ENCODE peak calls at places on chromosomes 3 and 15, in ten cellular contexts. One of them, this sample, is unnamed.

GRCh38 chr15:63473999-63474809 is 30.2 kb upstream of the USP3 start:
- DNase-seq in lower leg skin: no peak
- DNase-seq in GM12878: peak
- DNase-seq in Peyer's patch: peak
- DNase-seq in HCT116: no peak
- DNase-seq in esophagus squamous epithelium: no peak
- DNase-seq in adrenal gland: no peak
- DNase-seq in body of pancreas: peak
- DNase-seq in transverse colon: peak
- DNase-seq in right lobe of liver: peak
- DNase-seq in this sample: no peak

GRCh38 chr3:188832146-188832545 is 339.6 kb upstream of the TPRG1 start:
- DNase-seq in lower leg skin: no peak
- DNase-seq in esophagus squamous epithelium: no peak
- DNase-seq in transverse colon: no peak
- DNase-seq in right lobe of liver: no peak
- DNase-seq in body of pancreas: no peak
- DNase-seq in HCT116: no peak
- DNase-seq in adrenal gland: no peak
- DNase-seq in GM12878: no peak
- DNase-seq in Peyer's patch: no peak
- DNase-seq in this sample: no peak

GRCh38 chr15:93913310-93913709 is 318.1 kb upstream of the MCTP2 start:
- DNase-seq in Peyer's patch: no peak
- DNase-seq in body of pancreas: no peak
- DNase-seq in GM12878: no peak
- DNase-seq in esophagus squamous epithelium: no peak
- DNase-seq in right lobe of liver: no peak
- DNase-seq in adrenal gland: no peak
- DNase-seq in HCT116: no peak
- DNase-seq in lower leg skin: no peak
- DNase-seq in transverse colon: no peak
- DNase-seq in this sample: no peak

GRCh38 chr3:30747771-30748281 is 141.4 kb downstream of the TGFBR2 start:
- DNase-seq in esophagus squamous epithelium: no peak
- DNase-seq in right lobe of liver: no peak
- DNase-seq in HCT116: peak
- DNase-seq in Peyer's patch: no peak
- DNase-seq in adrenal gland: no peak
- DNase-seq in lower leg skin: no peak
- DNase-seq in transverse colon: no peak
- DNase-seq in body of pancreas: no peak
- DNase-seq in GM12878: no peak
- DNase-seq in this sample: no peak

GRCh38 chr3:127632441-127632840 is 3.5 kb downstream of the PODXL2 start:
- DNase-seq in esophagus squamous epithelium: no peak
- DNase-seq in right lobe of liver: no peak
- DNase-seq in body of pancreas: no peak
- DNase-seq in GM12878: no peak
- DNase-seq in lower leg skin: no peak
- DNase-seq in Peyer's patch: no peak
- DNase-seq in HCT116: no peak
- DNase-seq in adrenal gland: no peak
- DNase-seq in transverse colon: no peak
- DNase-seq in this sample: no peak

GRCh38 chr15:27821273-27821672 is 277.8 kb downstream of the OCA2 start:
- DNase-seq in GM12878: no peak
- DNase-seq in transverse colon: no peak
- DNase-seq in body of pancreas: no peak
- DNase-seq in right lobe of liver: no peak
- DNase-seq in adrenal gland: no peak
- DNase-seq in esophagus squamous epithelium: no peak
- DNase-seq in lower leg skin: no peak
- DNase-seq in HCT116: no peak
- DNase-seq in Peyer's patch: no peak
- DNase-seq in this sample: no peak

GRCh38 chr15:78201281-78202190 is 32.8 kb downstream of the ACSBG1 start:
- DNase-seq in body of pancreas: no peak
- DNase-seq in lower leg skin: peak
- DNase-seq in right lobe of liver: no peak
- DNase-seq in esophagus squamous epithelium: no peak
- DNase-seq in transverse colon: no peak
- DNase-seq in HCT116: no peak
- DNase-seq in adrenal gland: peak
- DNase-seq in GM12878: no peak
- DNase-seq in Peyer's patch: no peak
- DNase-seq in this sample: no peak

GRCh38 chr3:138381413-138381901 is 33.1 kb downstream of the MRAS start:
- DNase-seq in lower leg skin: no peak
- DNase-seq in adrenal gland: peak
- DNase-seq in esophagus squamous epithelium: no peak
- DNase-seq in right lobe of liver: no peak
- DNase-seq in HCT116: no peak
- DNase-seq in transverse colon: no peak
- DNase-seq in GM12878: no peak
- DNase-seq in body of pancreas: no peak
- DNase-seq in Peyer's patch: no peak
- DNase-seq in this sample: peak

GRCh38 chr15:40536501-40536900 is 28.3 kb downstream of the CCDC32 start:
- DNase-seq in right lobe of liver: no peak
- DNase-seq in esophagus squamous epithelium: no peak
- DNase-seq in body of pancreas: no peak
- DNase-seq in Peyer's patch: no peak
- DNase-seq in lower leg skin: no peak
- DNase-seq in HCT116: no peak
- DNase-seq in adrenal gland: no peak
- DNase-seq in GM12878: no peak
- DNase-seq in transverse colon: no peak
- DNase-seq in this sample: no peak

GRCh38 chr15:86863226-86863915 is 783.7 kb downstream of the AGBL1 start:
- DNase-seq in GM12878: no peak
- DNase-seq in HCT116: no peak
- DNase-seq in adrenal gland: no peak
- DNase-seq in lower leg skin: no peak
- DNase-seq in right lobe of liver: no peak
- DNase-seq in esophagus squamous epithelium: no peak
- DNase-seq in body of pancreas: no peak
- DNase-seq in Peyer's patch: no peak
- DNase-seq in transverse colon: no peak
- DNase-seq in this sample: no peak

DNA sequence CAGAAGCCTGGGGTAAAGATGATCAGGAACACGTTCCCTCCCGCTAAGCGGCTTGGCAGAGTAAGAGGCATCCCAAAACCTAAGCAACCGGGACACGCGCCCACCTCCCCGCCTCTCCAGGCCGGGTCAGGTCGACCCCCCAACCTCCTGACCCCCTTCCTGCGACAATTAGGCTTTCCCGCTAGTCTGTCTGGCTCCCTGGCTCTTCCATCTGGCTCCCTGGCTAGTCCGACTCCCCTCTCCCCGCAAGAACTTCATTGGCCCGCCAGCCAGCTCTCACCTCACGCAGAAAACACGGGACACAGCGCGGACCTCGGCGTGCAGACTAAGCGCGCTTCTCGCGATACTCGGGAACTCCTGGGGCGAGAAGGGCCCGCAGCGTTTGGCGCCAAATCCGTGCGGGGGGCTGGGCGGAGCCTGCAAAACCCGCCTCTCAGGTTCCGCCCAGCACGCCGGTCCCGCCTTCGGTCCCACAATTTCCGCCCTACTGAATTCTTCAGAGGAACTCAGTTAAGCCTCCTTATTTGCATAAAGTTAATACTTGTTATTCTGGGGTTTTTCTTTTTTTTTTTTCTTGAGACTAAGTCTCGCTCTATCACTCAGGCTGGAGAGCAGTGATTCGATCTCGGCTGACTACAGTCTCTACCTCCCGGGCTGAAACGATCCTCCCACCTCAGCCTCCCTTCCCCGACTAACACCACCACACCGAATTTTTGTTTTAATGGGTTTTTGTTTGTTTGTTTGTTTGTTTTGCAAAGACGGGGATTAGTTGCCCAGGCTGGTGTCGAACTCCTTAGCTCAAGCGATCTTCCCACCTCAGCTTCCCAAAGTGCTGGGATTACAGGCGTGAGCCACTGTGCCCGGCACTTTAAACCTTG is at the start of gene TIPIN:
- DNase-seq in right lobe of liver: peak
- DNase-seq in Peyer's patch: peak
- DNase-seq in adrenal gland: peak
- DNase-seq in transverse colon: peak
- DNase-seq in GM12878: peak
- DNase-seq in lower leg skin: peak
- DNase-seq in body of pancreas: peak
- DNase-seq in esophagus squamous epithelium: peak
- DNase-seq in HCT116: peak
- DNase-seq in this sample: peak
- TF ChIP-seq POLR2A in right lobe of liver: peak
- TF ChIP-seq POLR2A in Peyer's patch: peak
- TF ChIP-seq POLR2A in adrenal gland: peak
- TF ChIP-seq POLR2A in transverse colon: peak
- TF ChIP-seq POLR2A in GM12878: peak
- TF ChIP-seq POLR2A in lower leg skin: no peak
- TF ChIP-seq POLR2A in body of pancreas: peak
- TF ChIP-seq POLR2A in esophagus squamous epithelium: peak
- TF ChIP-seq POLR2A in HCT116: peak
- TF ChIP-seq POLR2A in this sample: no peak

DNA sequence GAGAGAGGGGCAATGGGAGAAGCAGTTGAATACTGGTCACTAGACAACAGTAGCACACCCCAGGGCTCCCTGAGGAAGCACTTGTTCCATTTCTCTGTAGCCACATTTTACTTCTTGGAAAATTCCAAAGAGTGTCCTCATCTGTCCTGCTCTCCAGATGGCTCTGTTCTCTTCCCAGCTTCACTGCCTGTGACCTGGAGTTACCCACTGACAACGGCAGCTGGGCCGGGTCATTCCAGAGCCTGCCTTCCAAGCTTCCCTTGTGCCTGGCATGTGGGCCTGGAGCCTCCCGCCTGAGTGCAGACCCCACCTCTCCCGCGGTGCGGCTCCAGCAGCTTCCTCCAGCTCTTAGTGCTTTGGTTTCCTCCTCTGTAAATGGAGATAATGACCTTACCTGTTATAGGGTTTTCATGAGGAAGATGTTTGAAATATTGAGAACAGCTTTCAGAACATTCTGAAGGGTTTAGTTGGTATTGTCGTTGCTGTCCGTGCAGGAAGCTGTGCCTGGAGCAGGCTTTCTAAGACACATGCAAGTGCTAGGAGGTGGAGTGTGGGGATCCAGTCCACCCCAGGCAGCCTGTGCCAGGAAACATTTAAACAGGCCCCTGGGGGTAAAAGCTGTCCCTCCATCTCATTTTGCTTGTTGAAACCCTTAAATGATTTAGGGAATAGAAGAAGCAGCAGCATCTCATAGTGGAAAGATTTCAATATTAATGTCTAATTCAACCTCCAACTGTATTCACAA is 24.8 kb downstream of the EFCC1 start:
- DNase-seq in right lobe of liver: no peak
- DNase-seq in GM12878: no peak
- DNase-seq in lower leg skin: no peak
- DNase-seq in esophagus squamous epithelium: no peak
- DNase-seq in body of pancreas: no peak
- DNase-seq in Peyer's patch: no peak
- DNase-seq in transverse colon: peak
- DNase-seq in adrenal gland: peak
- DNase-seq in HCT116: no peak
- DNase-seq in this sample: no peak
- H3K4me3 ChIP-seq in right lobe of liver: no peak
- H3K4me3 ChIP-seq in GM12878: no peak
- H3K4me3 ChIP-seq in lower leg skin: no peak
- H3K4me3 ChIP-seq in esophagus squamous epithelium: no peak
- H3K4me3 ChIP-seq in body of pancreas: no peak
- H3K4me3 ChIP-seq in Peyer's patch: no peak
- H3K4me3 ChIP-seq in transverse colon: no peak
- H3K4me3 ChIP-seq in adrenal gland: no peak
- H3K4me3 ChIP-seq in HCT116: no peak
- H3K4me3 ChIP-seq in this sample: no peak

DNA sequence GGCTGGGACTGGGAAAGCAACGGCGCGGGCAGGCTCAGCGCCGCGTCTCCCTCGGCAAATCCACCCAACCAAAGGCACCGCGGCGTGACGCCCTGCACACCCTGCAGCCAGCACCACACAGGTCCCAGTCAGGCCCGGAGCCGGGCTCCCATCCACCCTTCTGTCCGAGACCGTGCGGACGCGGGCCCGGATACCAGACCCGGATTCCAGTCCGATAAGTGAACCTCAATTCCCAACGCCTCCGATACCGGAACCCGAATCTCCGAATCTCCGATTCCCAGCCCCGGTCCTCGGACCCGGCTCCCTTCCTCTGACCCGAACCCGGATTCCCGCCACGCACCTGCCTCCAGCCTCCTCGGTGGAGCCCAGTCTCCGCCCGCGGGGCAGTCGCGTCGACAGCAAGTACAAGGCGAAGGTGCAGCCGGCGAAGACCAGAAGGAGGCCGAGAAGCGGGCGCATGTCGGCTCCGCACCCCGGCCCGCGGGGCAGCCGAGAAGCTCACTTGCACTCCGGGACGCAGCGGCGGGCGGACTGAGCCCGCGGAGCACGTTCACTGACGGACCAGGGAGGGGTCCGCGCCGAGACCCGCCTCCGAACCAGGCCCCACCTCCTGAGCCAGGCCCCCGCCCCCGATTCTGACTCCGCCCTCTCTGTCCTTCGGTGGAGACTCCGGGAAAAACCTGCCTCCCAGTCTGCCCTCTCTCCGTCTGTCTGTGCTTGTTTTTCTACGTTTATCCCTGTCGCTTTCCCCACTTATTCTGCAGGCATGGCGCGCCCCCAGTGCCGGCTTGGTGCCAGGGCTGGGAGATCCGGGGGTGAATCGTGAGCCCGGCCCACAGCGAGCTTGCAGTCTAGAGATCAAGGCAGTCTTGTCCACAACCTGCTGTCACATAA is at the start of gene TMEM41A:
- DNase-seq in esophagus squamous epithelium: peak
- DNase-seq in right lobe of liver: peak
- DNase-seq in GM12878: peak
- DNase-seq in body of pancreas: peak
- DNase-seq in transverse colon: peak
- DNase-seq in HCT116: peak
- DNase-seq in lower leg skin: peak
- DNase-seq in Peyer's patch: peak
- DNase-seq in adrenal gland: peak
- DNase-seq in this sample: peak
- TF ChIP-seq POLR2A in esophagus squamous epithelium: peak
- TF ChIP-seq POLR2A in right lobe of liver: peak
- TF ChIP-seq POLR2A in GM12878: peak
- TF ChIP-seq POLR2A in body of pancreas: peak
- TF ChIP-seq POLR2A in transverse colon: peak
- TF ChIP-seq POLR2A in HCT116: peak
- TF ChIP-seq POLR2A in lower leg skin: no peak
- TF ChIP-seq POLR2A in Peyer's patch: peak
- TF ChIP-seq POLR2A in adrenal gland: peak
- TF ChIP-seq POLR2A in this sample: peak

DNA sequence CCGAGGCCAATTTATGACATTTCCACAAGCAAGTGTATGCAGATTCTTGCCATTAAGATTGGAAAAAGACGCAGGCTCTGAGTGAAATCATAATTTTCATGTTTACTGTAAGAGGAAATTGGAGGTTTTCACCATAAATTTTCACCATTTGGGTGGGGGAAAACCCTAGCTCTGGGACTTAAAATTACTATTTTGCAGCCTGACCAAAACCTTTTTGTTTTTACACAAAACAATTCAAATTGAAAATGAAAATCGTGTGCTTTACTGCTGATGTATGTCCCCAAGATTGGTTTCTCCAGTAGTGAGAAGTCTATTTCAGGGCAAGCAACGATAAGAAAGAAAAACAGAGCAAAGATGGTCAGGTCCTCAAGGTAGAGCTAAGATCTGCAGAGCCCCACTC is 282.5 kb downstream of the FOXP1 start:
- DNase-seq in lower leg skin: no peak
- DNase-seq in HCT116: no peak
- DNase-seq in adrenal gland: no peak
- DNase-seq in Peyer's patch: no peak
- DNase-seq in GM12878: peak
- DNase-seq in body of pancreas: no peak
- DNase-seq in right lobe of liver: no peak
- DNase-seq in transverse colon: no peak
- DNase-seq in esophagus squamous epithelium: no peak
- DNase-seq in this sample: no peak
- H3K4me3 ChIP-seq in lower leg skin: no peak
- H3K4me3 ChIP-seq in HCT116: no peak
- H3K4me3 ChIP-seq in adrenal gland: no peak
- H3K4me3 ChIP-seq in Peyer's patch: no peak
- H3K4me3 ChIP-seq in GM12878: no peak
- H3K4me3 ChIP-seq in body of pancreas: no peak
- H3K4me3 ChIP-seq in right lobe of liver: no peak
- H3K4me3 ChIP-seq in transverse colon: no peak
- H3K4me3 ChIP-seq in esophagus squamous epithelium: no peak
- H3K4me3 ChIP-seq in this sample: no peak